ENCODE peak calls at places on chromosomes 1 and 21, in eight cellular contexts. C, I, O, F, Z, L, M and S are unnamed samples.

GRCh38 chr21:19122371-19122770 is 718.8 kb upstream of the TMPRSS15 start:
- DNase-seq in O (no peak), C (no peak), M (no peak), F (no peak), I (no peak), L (no peak), Z (no peak), S (no peak)

GRCh38 chr1:156689960-156690672 is 12.9 kb upstream of the NES start:
- DNase-seq in F (no peak), O (no peak), C (no peak), Z (no peak), I (no peak), L (no peak), M (no peak), S (no peak)

GRCh38 chr1:116374340-116375164 is 1.5 kb downstream of the ATP1A1 start:
- DNase-seq in I (no peak), L (no peak), C (no peak), O (no peak), M (no peak), F (no peak), Z (no peak), S (no peak)

GRCh38 chr1:230401763-230402294 is 24.3 kb downstream of the PGBD5 start:
- DNase-seq in C (no peak), O (no peak), F (no peak), M (no peak), L (no peak), I (no peak), Z (no peak), S (no peak)

GRCh38 chr1:100034465-100034864 is 64.7 kb downstream of the SLC35A3 start:
- DNase-seq in Z (no peak), F (no peak), O (no peak), C (no peak), I (no peak), L (no peak), M (no peak), S (no peak)

GRCh38 chr1:58881471-58881994 is 97.7 kb upstream of the JUN start:
- DNase-seq in F (peak; percentile 40), L (no peak), O (no peak), I (no peak), Z (peak; percentile 91), C (no peak), M (no peak), S (no peak)

GRCh38 chr1:199545780-199546179 is 481.7 kb upstream of the NR5A2 start:
- DNase-seq in L (no peak), F (no peak), M (no peak), C (no peak), Z (no peak), I (no peak), O (no peak), S (no peak)

GRCh38 chr1:241677171-241677570 is 25.1 kb downstream of the WDR64 start:
- DNase-seq in Z (no peak), O (no peak), F (no peak), L (no peak), C (no peak), I (no peak), M (no peak), S (no peak)

GRCh38 chr1:73998348-73998959 is 199.5 kb downstream of the LRRIQ3 start:
- DNase-seq in M (no peak), I (no peak), C (no peak), Z (no peak), L (no peak), O (no peak), F (no peak), S (no peak)

GRCh38 chr1:29485096-29485925 is 249.0 kb downstream of the PTPRU start:
- DNase-seq in M (no peak), F (no peak), C (no peak), L (no peak), O (no peak), I (no peak), Z (no peak), S (no peak)

GRCh38 chr1:203905275-203905674 is 43.9 kb downstream of the SNRPE start:
- DNase-seq in L (no peak), O (no peak), Z (no peak), C (no peak), I (no peak), M (no peak), F (no peak), S (no peak)
- TF ChIP-seq CTCF in L (no peak), O (no peak), Z (no peak), C (no peak), I (no peak), M (no peak), F (no peak), S (no peak)

GRCh38 chr1:245365621-245366020 is 210.8 kb downstream of the KIF26B start:
- DNase-seq in Z (no peak), C (no peak), O (peak; percentile 60), L (no peak), I (no peak), M (no peak), F (no peak), S (no peak)

GRCh38 chr1:245366886-245367285 is 212.1 kb downstream of the KIF26B start:
- DNase-seq in M (no peak), F (no peak), O (no peak), C (no peak), I (no peak), L (no peak), Z (no peak), S (no peak)

GRCh38 chr1:245365071-245365470 is 210.3 kb downstream of the KIF26B start:
- DNase-seq in Z (no peak), C (no peak), I (no peak), O (no peak), M (no peak), L (no peak), F (no peak), S (no peak)

GRCh38 chr1:245370905-245371581 is 216.3 kb downstream of the KIF26B start:
- DNase-seq in Z (no peak), L (no peak), I (peak; percentile 23), F (no peak), C (no peak), O (peak; percentile 68), M (no peak), S (no peak)

DNA sequence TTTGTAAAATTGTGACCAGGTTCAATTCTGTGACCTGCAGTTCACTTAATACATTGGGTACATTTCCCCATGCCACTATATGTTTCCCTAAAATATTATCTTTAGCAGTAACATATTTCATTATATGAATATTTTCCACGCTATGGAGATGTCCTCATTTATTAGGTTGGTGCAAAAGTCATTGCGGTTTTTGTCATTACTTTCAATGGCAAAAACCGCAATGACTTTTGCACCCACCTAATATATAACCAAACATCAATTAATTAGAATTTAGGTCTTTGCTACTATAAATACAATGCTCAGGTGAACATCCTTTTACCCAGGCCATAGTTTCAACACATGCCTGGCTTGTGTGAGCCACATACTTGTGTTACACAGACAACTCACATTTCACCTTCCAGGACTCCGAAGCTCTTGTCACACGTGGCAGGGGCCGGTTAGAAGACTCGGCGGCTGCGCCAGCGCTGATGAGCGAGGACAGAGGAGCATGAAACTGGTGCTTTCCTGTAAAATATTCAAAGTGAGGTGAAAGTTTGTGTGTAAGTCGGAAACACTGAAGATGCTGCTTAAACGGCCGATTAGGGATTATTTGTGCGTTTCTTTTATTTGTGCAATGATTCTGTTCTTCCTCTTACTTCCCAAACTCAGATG is 215.5 kb downstream of the KIF26B start:
- DNase-seq in I (no peak), Z (no peak), O (no peak), L (no peak), F (no peak), C (no peak), M (no peak), S (no peak)
- H3K27ac ChIP-seq in I (no peak overlapping the region), Z (no peak overlapping the region), O (no peak overlapping the region), L (no peak overlapping the region), F (no peak overlapping the region), C (no peak overlapping the region), M (no peak overlapping the region), S (no peak overlapping the region)

GRCh38 chr1:211331011-211331709 is 4.5 kb downstream of the TRAF5 start:
- DNase-seq in I (no peak), Z (no peak), C (no peak), F (no peak), L (no peak), M (no peak), O (no peak), S (no peak)

GRCh38 chr1:211332839-211333238 is 6.2 kb downstream of the TRAF5 start:
- DNase-seq in Z (no peak), I (no peak), L (no peak), O (no peak), M (no peak), C (no peak), F (no peak), S (no peak)

GRCh38 chr1:211333906-211334305 is 7.3 kb downstream of the TRAF5 start:
- DNase-seq in I (no peak), Z (no peak), L (no peak), F (no peak), C (no peak), O (no peak), M (no peak), S (no peak)

GRCh38 chr1:211330282-211330936 is 3.8 kb downstream of the TRAF5 start:
- DNase-seq in F (no peak), I (no peak), C (no peak), O (no peak), M (no peak), Z (no peak), L (no peak), S (no peak)

GRCh38 chr1:211332036-211332616 is 5.5 kb downstream of the TRAF5 start:
- DNase-seq in I (no peak), M (no peak), O (no peak), Z (no peak), C (no peak), F (no peak), L (no peak), S (no peak)
- H3K4me3 ChIP-seq in I (no peak overlapping the region), M (no peak overlapping the region), O (no peak overlapping the region), Z (no peak overlapping the region), C (no peak overlapping the region), F (no peak overlapping the region), L (no peak overlapping the region), S (no peak overlapping the region)

GRCh38 chr1:16617778-16618580 is 4.6 kb upstream of the NBPF1 start:
- DNase-seq in Z (no peak), I (peak; percentile 5), F (no peak), C (peak; percentile 63), M (no peak), L (no peak), O (no peak), S (no peak)

GRCh38 chr1:16615253-16616252 is 2.2 kb upstream of the NBPF1 start:
- DNase-seq in O (no peak), I (no peak), L (peak; percentile 53), Z (peak; percentile 63), C (peak; percentile 65), M (peak; percentile 37), F (no peak), S (peak; percentile 84)

GRCh38 chr1:16617101-16617727 is 3.9 kb upstream of the NBPF1 start:
- DNase-seq in L (peak; percentile 52), I (peak; percentile 10), M (peak; percentile 45), Z (peak; percentile 61), O (no peak), F (no peak), C (peak; percentile 75), S (peak; percentile 86)

GRCh38 chr1:16621300-16621658 is 7.9 kb upstream of the NBPF1 start:
- DNase-seq in Z (no peak), C (no peak), O (no peak), F (no peak), M (no peak), L (no peak), I (no peak), S (no peak)

DNA sequence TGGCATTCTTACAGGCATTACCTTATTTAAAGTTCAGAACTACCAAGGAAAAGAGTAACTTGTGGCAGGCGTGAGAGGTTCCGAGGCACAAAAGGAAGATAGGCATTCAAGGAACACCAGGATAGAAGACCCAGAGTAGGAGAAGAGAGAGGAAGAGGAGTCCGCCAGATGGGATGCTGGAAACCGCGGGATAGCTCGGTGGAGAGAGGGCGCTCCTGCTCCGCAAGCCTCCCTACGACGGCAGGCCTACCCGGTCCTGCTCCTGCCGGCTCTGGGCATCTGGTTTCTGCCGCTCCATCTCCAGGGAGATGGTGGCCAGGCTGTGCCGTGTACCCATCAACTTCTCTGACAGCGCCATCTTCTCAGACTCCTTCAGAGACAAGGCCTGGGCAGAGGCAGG is 5.4 kb upstream of the NBPF1 start:
- DNase-seq in M (peak; percentile 41), L (peak; percentile 61), Z (peak; percentile 63), C (peak; percentile 79), O (no peak), I (peak; percentile 5), F (no peak), S (peak; percentile 89)
- TF ChIP-seq CTCF in M (no peak), L (no peak), Z (no peak), C (no peak), O (no peak), I (no peak), F (no peak), S (no peak)